ENCODE peak calls at places on chromosomes 13 and 19, in five cellular contexts. One of them, this sample, is unnamed.

GRCh38 chr19:58569191-58569942 is 3.8 kb downstream of the MZF1 start:
- DNase-seq in mesendoderm: no peak
- DNase-seq in H9: no peak
- DNase-seq in mesenchymal stem cell: no peak
- DNase-seq in IMR-90: no peak
- DNase-seq in this sample: no peak

GRCh38 chr19:1451916-1452801 is 2.2 kb downstream of the APC2 start:
- DNase-seq in mesendoderm: no peak
- DNase-seq in H9: peak; percentile 75
- DNase-seq in mesenchymal stem cell: no peak
- DNase-seq in IMR-90: no peak
- DNase-seq in this sample: no peak

GRCh38 chr19:4547303-4548237 is 7.7 kb upstream of the LRG1 start:
- DNase-seq in mesendoderm: peak; percentile 45
- DNase-seq in H9: no peak
- DNase-seq in mesenchymal stem cell: no peak
- DNase-seq in IMR-90: no peak
- DNase-seq in this sample: no peak

GRCh38 chr13:39037410-39037879 is 444 bp downstream of the PROSER1 start:
- DNase-seq in mesendoderm: no peak
- DNase-seq in H9: no peak
- DNase-seq in mesenchymal stem cell: peak; percentile 16
- DNase-seq in IMR-90: no peak
- DNase-seq in this sample: no peak

GRCh38 chr13:40187836-40188591 is 478.4 kb downstream of the FOXO1 start:
- DNase-seq in mesendoderm: no peak
- DNase-seq in H9: peak; percentile 38
- DNase-seq in mesenchymal stem cell: no peak
- DNase-seq in IMR-90: no peak
- DNase-seq in this sample: no peak

GRCh38 chr19:13132471-13133166 is 14.6 kb downstream of the NACC1 start:
- DNase-seq in mesendoderm: no peak
- DNase-seq in H9: peak; percentile 29
- DNase-seq in mesenchymal stem cell: peak; percentile 52
- DNase-seq in IMR-90: peak; percentile 79
- DNase-seq in this sample: no peak

GRCh38 chr19:44499559-44499958 is 763 bp downstream of the ZNF180 start:
- DNase-seq in mesendoderm: no peak
- DNase-seq in H9: peak; percentile 55
- DNase-seq in mesenchymal stem cell: no peak
- DNase-seq in IMR-90: no peak
- DNase-seq in this sample: no peak

GRCh38 chr13:70732611-70733010 is 624.4 kb upstream of the KLHL1 start:
- DNase-seq in mesendoderm: no peak
- DNase-seq in H9: no peak
- DNase-seq in mesenchymal stem cell: no peak
- DNase-seq in IMR-90: no peak
- DNase-seq in this sample: no peak

GRCh38 chr13:29849071-29849541 is 1.3 kb downstream of the UBL3 start:
- DNase-seq in mesendoderm: peak; percentile 46
- DNase-seq in H9: no peak
- DNase-seq in mesenchymal stem cell: peak; percentile 62
- DNase-seq in IMR-90: peak; percentile 22
- DNase-seq in this sample: no peak

GRCh38 chr19:34291235-34291634 is 36.9 kb downstream of the GARRE1 start:
- DNase-seq in mesendoderm: no peak
- DNase-seq in H9: no peak
- DNase-seq in mesenchymal stem cell: no peak
- DNase-seq in IMR-90: no peak
- DNase-seq in this sample: no peak

GRCh38 chr13:24203726-24204295 is 43.3 kb downstream of the SPATA13 start:
- DNase-seq in mesendoderm: no peak
- DNase-seq in H9: no peak
- DNase-seq in mesenchymal stem cell: peak; percentile 44
- DNase-seq in IMR-90: peak; percentile 50
- DNase-seq in this sample: no peak

DNA sequence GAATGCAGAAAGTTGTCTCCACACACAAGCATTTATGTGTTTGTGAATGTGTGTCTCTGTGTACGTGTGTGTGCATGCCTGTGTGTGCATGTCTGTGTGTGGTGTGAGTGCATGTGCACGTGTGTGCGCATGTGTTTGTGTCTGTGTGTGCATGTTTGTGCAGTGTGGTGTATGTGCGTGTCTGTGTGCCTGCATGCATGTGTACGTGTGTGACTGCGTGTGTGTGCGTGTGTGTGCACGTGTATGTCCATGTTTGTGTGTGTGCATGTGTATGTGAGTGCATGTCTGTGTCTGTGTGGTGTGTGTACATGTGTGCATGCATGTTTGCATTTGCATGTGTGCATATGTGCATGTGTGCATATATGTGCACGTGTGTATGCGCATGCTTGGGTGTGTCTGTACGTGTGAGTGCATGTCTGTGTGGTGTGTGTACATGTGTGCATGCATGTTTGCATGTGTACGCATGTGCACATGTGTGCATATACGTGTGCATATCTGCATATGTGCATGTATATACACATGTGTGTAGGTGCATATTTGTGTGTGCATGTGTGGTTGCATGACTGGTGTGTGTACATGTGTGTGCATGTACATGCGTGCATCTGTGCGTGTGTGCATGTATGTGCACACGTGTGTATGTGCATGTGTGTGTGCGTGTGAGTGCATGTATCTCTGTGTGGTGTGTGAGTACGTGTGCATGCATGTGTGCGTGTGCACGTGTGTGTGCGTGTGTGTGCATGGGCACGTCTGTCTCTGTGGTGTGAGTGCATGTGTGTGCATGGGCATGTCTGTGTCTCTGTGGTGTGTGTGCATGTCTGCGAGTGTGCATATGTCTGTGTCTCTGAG is 8.2 kb upstream of the TMEM255B start:
- DNase-seq in mesendoderm: no peak
- DNase-seq in H9: no peak
- DNase-seq in mesenchymal stem cell: no peak
- DNase-seq in IMR-90: no peak
- DNase-seq in this sample: no peak
- H3K23ac ChIP-seq in mesendoderm: no peak overlapping the region
- H3K23ac ChIP-seq in H9: no peak overlapping the region
- H3K23ac ChIP-seq in mesenchymal stem cell: no peak overlapping the region
- H3K23ac ChIP-seq in IMR-90: no peak overlapping the region
- H3K23ac ChIP-seq in this sample: peak overlapping the region; percentile 50

GRCh38 chr19:8001995-8002849 is 3.2 kb downstream of the ELAVL1 start:
- DNase-seq in mesendoderm: peak; percentile 96
- DNase-seq in H9: peak; percentile 95
- DNase-seq in mesenchymal stem cell: peak; percentile 88
- DNase-seq in IMR-90: peak; percentile 75
- DNase-seq in this sample: peak; percentile 89
- H2BK5ac ChIP-seq in mesendoderm: no peak overlapping the region
- H2BK5ac ChIP-seq in H9: no peak overlapping the region
- H2BK5ac ChIP-seq in mesenchymal stem cell: no peak overlapping the region
- H2BK5ac ChIP-seq in IMR-90: peak overlapping the region; percentile 60
- H2BK5ac ChIP-seq in this sample: no peak overlapping the region

GRCh38 chr19:39412867-39413268 is 399 bp downstream of the PLEKHG2 start:
- DNase-seq in mesendoderm: no peak
- DNase-seq in H9: no peak
- DNase-seq in mesenchymal stem cell: no peak
- DNase-seq in IMR-90: no peak
- DNase-seq in this sample: no peak
- H2BK120ac ChIP-seq in mesendoderm: peak overlapping the region; percentile 73
- H2BK120ac ChIP-seq in H9: peak overlapping the region; percentile 26
- H2BK120ac ChIP-seq in mesenchymal stem cell: peak overlapping the region; percentile 95
- H2BK120ac ChIP-seq in IMR-90: peak overlapping the region; percentile 90
- H2BK120ac ChIP-seq in this sample: peak overlapping the region; percentile 93

GRCh38 chr13:94050686-94051085 is 428.8 kb downstream of the DCT start:
- DNase-seq in mesendoderm: peak; percentile 72
- DNase-seq in H9: no peak
- DNase-seq in mesenchymal stem cell: no peak
- DNase-seq in IMR-90: no peak
- DNase-seq in this sample: no peak

GRCh38 chr13:94054159-94054558 is 425.3 kb downstream of the DCT start:
- DNase-seq in mesendoderm: peak; percentile 84
- DNase-seq in H9: no peak
- DNase-seq in mesenchymal stem cell: no peak
- DNase-seq in IMR-90: no peak
- DNase-seq in this sample: no peak

GRCh38 chr13:94050039-94050438 is 429.4 kb downstream of the DCT start:
- DNase-seq in mesendoderm: no peak
- DNase-seq in H9: no peak
- DNase-seq in mesenchymal stem cell: no peak
- DNase-seq in IMR-90: no peak
- DNase-seq in this sample: no peak
- H3K23ac ChIP-seq in mesendoderm: no peak overlapping the region
- H3K23ac ChIP-seq in H9: no peak overlapping the region
- H3K23ac ChIP-seq in mesenchymal stem cell: no peak overlapping the region
- H3K23ac ChIP-seq in IMR-90: no peak overlapping the region
- H3K23ac ChIP-seq in this sample: no peak overlapping the region

DNA sequence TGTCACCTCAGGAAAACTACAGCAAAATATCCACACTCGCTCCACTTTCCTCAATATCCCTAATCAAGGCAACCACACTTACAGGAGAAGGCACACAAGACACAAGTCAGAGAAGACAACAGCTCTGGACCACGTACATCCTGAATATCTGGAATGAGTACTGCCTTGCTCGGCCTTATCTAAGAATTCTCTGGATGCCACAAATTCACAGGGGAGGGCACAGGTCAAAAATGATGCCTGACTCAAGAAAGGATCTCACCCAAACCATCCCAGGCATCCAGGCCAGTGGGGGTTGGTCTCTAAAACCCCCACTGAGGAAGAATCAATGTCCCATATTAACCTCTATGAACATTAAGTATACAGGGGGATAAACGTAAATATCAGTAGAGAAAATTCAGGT is 29.9 kb downstream of the ATP7B start:
- DNase-seq in mesendoderm: peak; percentile 90
- DNase-seq in H9: no peak
- DNase-seq in mesenchymal stem cell: no peak
- DNase-seq in IMR-90: no peak
- DNase-seq in this sample: no peak
- H2BK5ac ChIP-seq in mesendoderm: no peak overlapping the region
- H2BK5ac ChIP-seq in H9: no peak overlapping the region
- H2BK5ac ChIP-seq in mesenchymal stem cell: no peak overlapping the region
- H2BK5ac ChIP-seq in IMR-90: no peak overlapping the region
- H2BK5ac ChIP-seq in this sample: no peak overlapping the region

GRCh38 chr13:75779393-75779792 is 143.3 kb downstream of the LMO7 start:
- DNase-seq in mesendoderm: no peak
- DNase-seq in H9: no peak
- DNase-seq in mesenchymal stem cell: no peak
- DNase-seq in IMR-90: no peak
- DNase-seq in this sample: no peak

GRCh38 chr13:75771818-75772217 is 135.7 kb downstream of the LMO7 start:
- DNase-seq in mesendoderm: no peak
- DNase-seq in H9: no peak
- DNase-seq in mesenchymal stem cell: peak; percentile 72
- DNase-seq in IMR-90: peak; percentile 91
- DNase-seq in this sample: no peak

GRCh38 chr13:75774176-75774575 is 138.0 kb downstream of the LMO7 start:
- DNase-seq in mesendoderm: no peak
- DNase-seq in H9: no peak
- DNase-seq in mesenchymal stem cell: no peak
- DNase-seq in IMR-90: peak; percentile 46
- DNase-seq in this sample: no peak

DNA sequence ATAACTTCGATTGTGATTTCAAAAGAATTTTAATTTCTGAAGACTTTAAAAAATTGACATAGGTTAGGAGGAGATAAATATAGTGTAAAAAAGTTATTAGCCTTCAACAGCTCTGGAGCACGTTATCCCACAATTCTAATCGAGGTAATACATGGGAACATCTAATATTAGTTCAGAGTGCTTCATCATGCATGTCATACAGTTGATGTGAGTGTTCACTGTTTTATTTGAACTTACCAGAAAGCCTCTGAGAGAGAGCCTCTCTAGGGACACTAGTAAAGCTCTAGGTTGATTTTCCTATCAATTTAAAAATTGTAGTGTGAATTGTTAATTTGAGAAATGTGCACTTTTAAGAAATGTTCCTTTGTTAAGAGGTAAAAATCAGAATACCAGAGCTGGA is 140.4 kb downstream of the LMO7 start:
- DNase-seq in mesendoderm: no peak
- DNase-seq in H9: no peak
- DNase-seq in mesenchymal stem cell: no peak
- DNase-seq in IMR-90: no peak
- DNase-seq in this sample: no peak
- H2BK120ac ChIP-seq in mesendoderm: no peak overlapping the region
- H2BK120ac ChIP-seq in H9: no peak overlapping the region
- H2BK120ac ChIP-seq in mesenchymal stem cell: no peak overlapping the region
- H2BK120ac ChIP-seq in IMR-90: no peak overlapping the region
- H2BK120ac ChIP-seq in this sample: no peak overlapping the region

GRCh38 chr19:18232540-18233223 is 6.4 kb upstream of the PDE4C start:
- DNase-seq in mesendoderm: peak; percentile 94
- DNase-seq in H9: peak; percentile 88
- DNase-seq in mesenchymal stem cell: peak; percentile 47
- DNase-seq in IMR-90: no peak
- DNase-seq in this sample: peak; percentile 82
- H3K23ac ChIP-seq in mesendoderm: no peak overlapping the region
- H3K23ac ChIP-seq in H9: no peak overlapping the region
- H3K23ac ChIP-seq in mesenchymal stem cell: no peak overlapping the region
- H3K23ac ChIP-seq in IMR-90: no peak overlapping the region
- H3K23ac ChIP-seq in this sample: peak overlapping the region; percentile 65

This sample was measured in neuronal stem cell.